ENCODE peak calls at places on chromosomes 13 and 19, in seven cellular contexts. E, L, Z, A, U, P and X are unnamed samples.

GRCh38 chr19:33400856-33401682 is 27.6 kb downstream of the CEBPG start:
- DNase-seq in E (no peak), L (peak; percentile 82), Z (no peak), A (no peak), U (no peak), P (no peak), X (no peak)

GRCh38 chr19:3544742-3545668 is 6.0 kb downstream of the TEKTIP1 start:
- DNase-seq in E (no peak), L (peak; percentile 95), Z (peak; percentile 71), A (peak; percentile 60), U (peak; percentile 69), P (peak; percentile 73), X (peak; percentile 79)

GRCh38 chr13:35983206-35983605 is 148.0 kb downstream of the DCLK1 start:
- DNase-seq in E (no peak), L (no peak), Z (no peak), A (no peak), U (no peak), P (no peak), X (no peak)

GRCh38 chr13:90201676-90202425 is 1145.6 kb upstream of the MIR17HG start:
- DNase-seq in E (no peak), L (no peak), Z (no peak), A (no peak), U (no peak), P (no peak), X (no peak)

GRCh38 chr19:532578-533484 is 1.3 kb downstream of the CDC34 start:
- DNase-seq in E (no peak), L (peak; percentile 94), Z (peak; percentile 86), A (peak; percentile 53), U (peak; percentile 56), P (peak; percentile 82), X (peak; percentile 55)

GRCh38 chr19:42397315-42398166 is 7.4 kb upstream of the CNFN start:
- DNase-seq in E (no peak), L (no peak), Z (no peak), A (no peak), U (no peak), P (no peak), X (no peak)

GRCh38 chr13:110509478-110509926 is 52.0 kb downstream of the RAB20 start:
- DNase-seq in E (no peak), L (no peak), Z (no peak), A (no peak), U (no peak), P (peak; percentile 38), X (no peak)

GRCh38 chr13:36710396-36710795 is 36.6 kb downstream of the SERTM1 start:
- DNase-seq in E (no peak), L (no peak), Z (no peak), A (no peak), U (no peak), P (no peak), X (no peak)

GRCh38 chr13:46595136-46595917 is 42.4 kb downstream of the LRCH1 start:
- DNase-seq in E (no peak), L (no peak), Z (no peak), A (peak; percentile 44), U (no peak), P (peak; percentile 58), X (peak; percentile 90)

GRCh38 chr19:7450243-7451223 is 38.3 kb downstream of the PEX11G start:
- DNase-seq in E (peak; percentile 29), L (no peak), Z (no peak), A (peak; percentile 31), U (no peak), P (peak; percentile 16), X (peak; percentile 60)

GRCh38 chr13:107867701-107868661 is 347.4 kb downstream of the LIG4 start:
- DNase-seq in E (no peak), L (no peak), Z (no peak), A (peak; percentile 61), U (no peak), P (peak; percentile 25), X (peak; percentile 17)

GRCh38 chr19:53158119-53158656 is 665 bp downstream of the ZNF347 start:
- DNase-seq in E (no peak), L (peak; percentile 87), Z (peak; percentile 32), A (peak; percentile 41), U (peak; percentile 48), P (peak; percentile 67), X (peak; percentile 32)

GRCh38 chr13:49690133-49690989 is 925 bp downstream of the EBPL start:
- DNase-seq in E (peak; percentile 55), L (no peak), Z (no peak), A (peak; percentile 67), U (no peak), P (peak; percentile 75), X (peak; percentile 69)

GRCh38 chr13:80599765-80600164 is 258.8 kb upstream of the SPRY2 start:
- DNase-seq in E (no peak), L (no peak), Z (no peak), A (no peak), U (no peak), P (no peak), X (no peak)

GRCh38 chr13:80605007-80605406 is 264.1 kb upstream of the SPRY2 start:
- DNase-seq in E (no peak), L (no peak), Z (no peak), A (no peak), U (no peak), P (peak; percentile 8), X (no peak)

GRCh38 chr13:80605743-80606142 is 264.8 kb upstream of the SPRY2 start:
- DNase-seq in E (no peak), L (no peak), Z (no peak), A (no peak), U (no peak), P (no peak), X (no peak)

GRCh38 chr13:80603351-80603750 is 262.4 kb upstream of the SPRY2 start:
- DNase-seq in E (no peak), L (no peak), Z (no peak), A (no peak), U (no peak), P (peak; percentile 4), X (no peak)

DNA sequence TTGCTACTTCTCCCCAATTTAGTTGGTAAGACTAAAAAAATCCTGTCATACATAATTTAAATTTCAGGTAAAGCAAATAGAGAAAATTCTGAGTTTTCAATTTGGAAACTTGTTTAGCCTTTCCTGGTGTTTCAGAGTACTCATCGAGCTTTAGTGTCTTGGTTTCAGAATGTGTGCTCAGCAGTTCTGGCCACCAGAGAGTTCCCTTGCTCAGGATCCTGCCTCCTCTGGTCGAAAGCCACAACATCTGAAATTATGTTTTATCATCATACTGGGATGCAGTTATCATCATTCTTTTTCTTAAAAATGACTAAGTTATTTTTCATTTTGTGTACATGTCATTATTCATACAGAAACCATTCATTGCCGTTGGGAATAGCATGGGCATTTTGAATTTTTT is 263.2 kb upstream of the SPRY2 start:
- DNase-seq in E (no peak), L (no peak), Z (peak; percentile 22), A (peak; percentile 4), U (no peak), P (peak; percentile 4), X (no peak)
- TF ChIP-seq CTCF in E (no peak), L (no peak), Z (peak; percentile 49), A (no peak), U (no peak), P (no peak), X (no peak)

GRCh38 chr19:45816236-45817009 is 1.3 kb upstream of the RSPH6A start:
- DNase-seq in E (no peak), L (no peak), Z (no peak), A (no peak), U (no peak), P (no peak), X (no peak)
- H3K4me3 ChIP-seq in E (no peak overlapping the region), L (no peak overlapping the region), Z (peak overlapping the region; percentile 66), A (no peak overlapping the region), U (no peak overlapping the region), P (no peak overlapping the region), X (no peak overlapping the region)

GRCh38 chr19:35992902-35993765 is 1.9 kb upstream of the SDHAF1 start:
- DNase-seq in E (no peak), L (no peak), Z (no peak), A (no peak), U (no peak), P (no peak), X (peak; percentile 65)

GRCh38 chr19:35996777-35997176 is 1.8 kb downstream of the SDHAF1 start:
- DNase-seq in E (no peak), L (no peak), Z (no peak), A (no peak), U (no peak), P (no peak), X (no peak)

GRCh38 chr19:35991731-35992450 is 3.1 kb upstream of the SDHAF1 start:
- DNase-seq in E (no peak), L (no peak), Z (no peak), A (no peak), U (no peak), P (no peak), X (no peak)

GRCh38 chr19:35995655-35995993 is 636 bp downstream of the SDHAF1 start:
- DNase-seq in E (no peak), L (peak; percentile 89), Z (peak; percentile 25), A (peak; percentile 40), U (peak; percentile 54), P (peak; percentile 56), X (peak; percentile 36)

DNA sequence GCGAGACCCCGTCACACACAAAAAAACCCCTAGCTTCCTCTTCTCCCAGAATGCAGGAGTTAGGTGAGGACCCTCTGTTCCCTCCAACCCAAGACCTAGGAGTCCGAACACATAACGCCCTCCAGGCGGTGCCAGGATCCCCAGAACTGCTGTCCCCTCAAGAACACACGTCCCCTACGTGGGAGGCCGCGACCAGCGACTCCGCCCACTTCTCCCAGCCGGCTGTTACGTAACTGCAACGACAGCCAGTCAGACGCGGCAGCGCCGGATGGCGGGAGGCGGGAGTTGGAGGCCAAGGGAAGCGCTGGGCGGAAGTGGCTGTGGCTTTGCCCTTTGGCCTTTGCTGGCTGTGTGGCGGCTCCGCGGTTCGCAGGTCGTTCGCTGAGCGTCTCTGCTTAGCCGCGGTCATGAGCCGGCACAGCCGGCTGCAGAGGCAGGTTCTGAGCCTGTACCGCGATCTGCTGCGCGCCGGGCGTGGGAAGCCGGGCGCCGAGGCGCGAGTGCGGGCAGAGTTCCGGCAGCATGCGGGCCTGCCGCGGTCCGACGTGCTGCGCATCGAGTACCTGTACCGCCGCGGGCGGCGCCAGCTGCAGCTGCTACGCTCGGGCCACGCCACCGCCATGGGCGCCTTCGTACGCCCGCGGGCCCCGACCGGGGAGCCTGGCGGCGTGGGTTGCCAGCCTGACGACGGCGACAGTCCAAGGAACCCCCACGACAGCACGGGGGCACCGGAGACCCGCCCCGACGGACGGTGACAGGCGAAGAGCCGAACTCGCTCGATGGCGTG is at the start of gene SDHAF1:
- DNase-seq in E (peak; percentile 61), L (peak; percentile 99), Z (peak; percentile 98), A (peak; percentile 89), U (peak; percentile 90), P (peak; percentile 97), X (peak; percentile 93)
- TF ChIP-seq CTCF in E (no peak), L (no peak), Z (no peak), A (no peak), U (no peak), P (no peak), X (no peak)

GRCh38 chr19:31342926-31343325 is 6.3 kb downstream of the TSHZ3 start:
- DNase-seq in E (no peak), L (no peak), Z (no peak), A (no peak), U (no peak), P (peak; percentile 75), X (no peak)

GRCh38 chr19:31339405-31339804 is 9.8 kb downstream of the TSHZ3 start:
- DNase-seq in E (no peak), L (no peak), Z (no peak), A (no peak), U (no peak), P (no peak), X (no peak)

GRCh38 chr19:31337007-31337914 is 12.0 kb downstream of the TSHZ3 start:
- DNase-seq in E (no peak), L (no peak), Z (no peak), A (no peak), U (no peak), P (no peak), X (no peak)

GRCh38 chr19:31338069-31338767 is 11.0 kb downstream of the TSHZ3 start:
- DNase-seq in E (no peak), L (no peak), Z (peak; percentile 58), A (no peak), U (no peak), P (peak; percentile 80), X (peak; percentile 23)

GRCh38 chr19:31340059-31341025 is 8.9 kb downstream of the TSHZ3 start:
- DNase-seq in E (no peak), L (no peak), Z (no peak), A (no peak), U (no peak), P (peak; percentile 84), X (no peak)
- H3K4me3 ChIP-seq in E (peak overlapping the region; percentile 27), L (no peak overlapping the region), Z (no peak overlapping the region), A (no peak overlapping the region), U (no peak overlapping the region), P (no peak overlapping the region), X (no peak overlapping the region)